ENCODE peak calls at places on chromosomes 11 and 22, in five cellular contexts. One of them, this sample, is unnamed.

GRCh38 chr11:46116007-46116711 is 5.1 kb downstream of the PHF21A start:
- DNase-seq in GM20000: no peak
- DNase-seq in CD4-positive, CD25-positive, alpha-beta regulatory T cell: no peak
- DNase-seq in RWPE1: no peak
- DNase-seq in cortex of kidney: no peak
- DNase-seq in this sample: no peak

GRCh38 chr11:46183819-46184218 is 62.6 kb upstream of the PHF21A start:
- DNase-seq in RWPE1: peak; percentile 78
- DNase-seq in cortex of kidney: no peak
- DNase-seq in GM20000: no peak
- DNase-seq in CD4-positive, CD25-positive, alpha-beta regulatory T cell: no peak
- DNase-seq in this sample: no peak

GRCh38 chr11:86932942-86933875 is 22.0 kb downstream of the FZD4 start:
- DNase-seq in RWPE1: no peak
- DNase-seq in cortex of kidney: no peak
- DNase-seq in CD4-positive, CD25-positive, alpha-beta regulatory T cell: no peak
- DNase-seq in GM20000: no peak
- DNase-seq in this sample: no peak

GRCh38 chr11:74686792-74687191 is 44.4 kb downstream of the CHRDL2 start:
- DNase-seq in RWPE1: no peak
- DNase-seq in CD4-positive, CD25-positive, alpha-beta regulatory T cell: no peak
- DNase-seq in cortex of kidney: no peak
- DNase-seq in GM20000: no peak
- DNase-seq in this sample: no peak

GRCh38 chr22:40452730-40453487 is 82.5 kb downstream of the SGSM3 start:
- DNase-seq in RWPE1: no peak
- DNase-seq in CD4-positive, CD25-positive, alpha-beta regulatory T cell: no peak
- DNase-seq in cortex of kidney: no peak
- DNase-seq in GM20000: no peak
- DNase-seq in this sample: no peak

GRCh38 chr11:72014761-72015320 is 16.1 kb downstream of the IL18BP start:
- DNase-seq in cortex of kidney: no peak
- DNase-seq in CD4-positive, CD25-positive, alpha-beta regulatory T cell: no peak
- DNase-seq in GM20000: no peak
- DNase-seq in RWPE1: no peak
- DNase-seq in this sample: no peak

GRCh38 chr11:2737226-2737590 is 37.4 kb upstream of the KCNQ1OT1 start:
- DNase-seq in GM20000: no peak
- DNase-seq in cortex of kidney: no peak
- DNase-seq in RWPE1: no peak
- DNase-seq in CD4-positive, CD25-positive, alpha-beta regulatory T cell: no peak
- DNase-seq in this sample: no peak

GRCh38 chr11:69815973-69816372 is 3.2 kb downstream of the FGF3 start:
- DNase-seq in RWPE1: no peak
- DNase-seq in GM20000: no peak
- DNase-seq in CD4-positive, CD25-positive, alpha-beta regulatory T cell: no peak
- DNase-seq in cortex of kidney: no peak
- DNase-seq in this sample: no peak

GRCh38 chr11:17389957-17390649 is 1.6 kb upstream of the KCNJ11 start:
- DNase-seq in cortex of kidney: no peak
- DNase-seq in CD4-positive, CD25-positive, alpha-beta regulatory T cell: no peak
- DNase-seq in GM20000: no peak
- DNase-seq in RWPE1: no peak
- DNase-seq in this sample: no peak

GRCh38 chr11:97739892-97740782 is 1280.6 kb upstream of the CNTN5 start:
- DNase-seq in cortex of kidney: no peak
- DNase-seq in RWPE1: no peak
- DNase-seq in CD4-positive, CD25-positive, alpha-beta regulatory T cell: no peak
- DNase-seq in GM20000: no peak
- DNase-seq in this sample: no peak

GRCh38 chr11:126254819-126255218 is 13.9 kb downstream of the SRPRA start:
- DNase-seq in GM20000: no peak
- DNase-seq in CD4-positive, CD25-positive, alpha-beta regulatory T cell: no peak
- DNase-seq in RWPE1: no peak
- DNase-seq in cortex of kidney: no peak
- DNase-seq in this sample: no peak

GRCh38 chr22:29879738-29880137 is 3.2 kb upstream of the MTMR3 start:
- DNase-seq in CD4-positive, CD25-positive, alpha-beta regulatory T cell: no peak
- DNase-seq in RWPE1: peak; percentile 5
- DNase-seq in GM20000: no peak
- DNase-seq in cortex of kidney: no peak
- DNase-seq in this sample: no peak

GRCh38 chr11:43852057-43852636 is 28.5 kb upstream of the ALKBH3 start:
- DNase-seq in GM20000: peak; percentile 56
- DNase-seq in cortex of kidney: no peak
- DNase-seq in CD4-positive, CD25-positive, alpha-beta regulatory T cell: peak; percentile 10
- DNase-seq in RWPE1: peak; percentile 62
- DNase-seq in this sample: peak; percentile 27

GRCh38 chr22:46072030-46072881 is 78.1 kb upstream of the PPARA start:
- DNase-seq in GM20000: peak; percentile 73
- DNase-seq in RWPE1: no peak
- DNase-seq in cortex of kidney: no peak
- DNase-seq in CD4-positive, CD25-positive, alpha-beta regulatory T cell: no peak
- DNase-seq in this sample: peak; percentile 34

GRCh38 chr11:36601145-36601544 is 3.1 kb upstream of the RAG2 start:
- DNase-seq in GM20000: no peak
- DNase-seq in cortex of kidney: no peak
- DNase-seq in CD4-positive, CD25-positive, alpha-beta regulatory T cell: no peak
- DNase-seq in RWPE1: no peak
- DNase-seq in this sample: no peak

GRCh38 chr11:43397251-43397650 is 38.5 kb downstream of the TTC17 start:
- DNase-seq in GM20000: no peak
- DNase-seq in CD4-positive, CD25-positive, alpha-beta regulatory T cell: no peak
- DNase-seq in RWPE1: no peak
- DNase-seq in cortex of kidney: no peak
- DNase-seq in this sample: no peak

GRCh38 chr11:113045146-113045545 is 83.9 kb downstream of the NCAM1 start:
- DNase-seq in RWPE1: no peak
- DNase-seq in CD4-positive, CD25-positive, alpha-beta regulatory T cell: no peak
- DNase-seq in GM20000: no peak
- DNase-seq in cortex of kidney: no peak
- DNase-seq in this sample: no peak

GRCh38 chr22:41563051-41563711 is 2.4 kb downstream of the CSDC2 start:
- DNase-seq in CD4-positive, CD25-positive, alpha-beta regulatory T cell: no peak
- DNase-seq in GM20000: no peak
- DNase-seq in cortex of kidney: no peak
- DNase-seq in RWPE1: peak; percentile 48
- DNase-seq in this sample: no peak